ENCODE peak calls at places on chromosomes 16 and 17, in four cellular contexts. A is K562, P is GM12878, V is endothelial cell of umbilical vein. S is an unnamed sample.
A peak's percentile ranks its signal among the peaks of the same experiment; 100 is the strongest.

GRCh38 chr16:87560428-87561199 is 41.7 kb upstream of the JPH3 start:
- DNase-seq in A (peak; percentile 98), P (no peak), V (no peak), S (no peak)

GRCh38 chr17:67759355-67760171 is 41.8 kb downstream of the NOL11 start:
- DNase-seq in A (peak; percentile 24), P (no peak), V (no peak), S (peak; percentile 50)

GRCh38 chr16:57637020-57637419 is 8.6 kb downstream of the ADGRG1 start:
- DNase-seq in A (no peak), P (no peak), V (no peak), S (no peak)

GRCh38 chr17:39739885-39740356 is 2.2 kb downstream of the GRB7 start:
- DNase-seq in A (no peak), P (no peak), V (no peak), S (no peak)

GRCh38 chr17:76511562-76512365 is 10.5 kb upstream of the RHBDF2 start:
- DNase-seq in A (no peak), P (no peak), V (no peak), S (no peak)

GRCh38 chr16:52561910-52562741 is 15.2 kb upstream of the TOX3 start:
- DNase-seq in A (no peak), P (no peak), V (no peak), S (no peak)

GRCh38 chr17:21523482-21524210 is 147.5 kb downstream of the KCNJ12 start:
- DNase-seq in A (no peak), P (no peak), V (no peak), S (no peak)

GRCh38 chr17:50362661-50363060 is 10.3 kb downstream of the MRPL27 start:
- DNase-seq in A (no peak), P (no peak), V (no peak), S (no peak)

GRCh38 chr17:7263071-7263800 is 958 bp upstream of the CLDN7 start:
- DNase-seq in A (peak; percentile 79), P (no peak), V (no peak), S (no peak)

GRCh38 chr16:9191274-9191850 is 99.9 kb downstream of the HAPSTR1 start:
- DNase-seq in A (no peak), P (no peak), V (no peak), S (no peak)

GRCh38 chr17:50633683-50634082 is 998 bp upstream of the ABCC3 start:
- DNase-seq in A (no peak), P (no peak), V (no peak), S (no peak)

GRCh38 chr17:31740611-31741082 is 118.4 kb downstream of the COPRS start:
- DNase-seq in A (no peak), P (no peak), V (no peak), S (peak; percentile 91)

GRCh38 chr17:273994-274832 is 78.4 kb downstream of the RPH3AL start:
- DNase-seq in A (no peak), P (no peak), V (no peak), S (no peak)

GRCh38 chr16:29738514-29738913 is 7.3 kb downstream of the C16orf54 start:
- DNase-seq in A (no peak), P (peak; percentile 76), V (no peak), S (no peak)

GRCh38 chr16:3173892-3174617 is 13.9 kb upstream of the OR1F1 start:
- DNase-seq in A (peak; percentile 69), P (no peak), V (no peak), S (no peak)

GRCh38 chr16:53087101-53087500 is 32.3 kb downstream of the CHD9 start:
- DNase-seq in A (no peak), P (no peak), V (no peak), S (peak; percentile 72)

GRCh38 chr16:78005881-78006280 is 16.5 kb upstream of the CLEC3A start:
- DNase-seq in A (peak; percentile 44), P (no peak), V (no peak), S (no peak)
- TF ChIP-seq CTCF in A (peak; percentile 47), P (peak; percentile 20), V (peak; percentile 11), S (peak; percentile 13)

GRCh38 chr16:27362570-27363245 is 39.3 kb upstream of the IL21R start:
- DNase-seq in A (no peak), P (no peak), V (no peak), S (no peak)

GRCh38 chr16:27356794-27357193 is 43.0 kb downstream of the IL4R start:
- DNase-seq in A (no peak), P (no peak), V (no peak), S (no peak)

GRCh38 chr16:27361987-27362386 is 40.0 kb upstream of the IL21R start:
- DNase-seq in A (no peak), P (no peak), V (no peak), S (no peak)

GRCh38 chr16:27359051-27359450 is 42.9 kb upstream of the IL21R start:
- DNase-seq in A (no peak), P (no peak), V (peak; percentile 50), S (no peak)

DNA sequence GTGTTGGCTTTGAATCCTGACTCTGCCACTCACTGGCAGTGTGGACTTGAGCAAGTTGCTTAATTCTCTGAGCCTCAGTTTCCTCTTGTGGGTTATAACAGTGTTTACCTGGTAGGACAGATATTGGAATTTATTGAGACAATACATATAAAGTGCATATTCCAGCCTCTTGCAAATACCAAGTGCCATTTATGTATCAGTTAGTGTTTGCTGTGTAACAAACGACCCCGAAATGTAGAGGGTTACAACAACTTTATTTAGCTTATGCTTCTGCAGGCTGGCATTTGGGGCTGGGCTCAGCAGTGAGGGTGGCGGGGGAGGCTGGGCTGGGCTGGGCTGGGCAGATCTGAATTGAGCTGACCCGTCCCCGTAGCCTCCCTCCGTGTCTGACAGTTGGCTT is 42.4 kb upstream of the IL21R start:
- DNase-seq in A (no peak), P (no peak), V (no peak), S (no peak)
- TF ChIP-seq FOS in A (no peak), P (no peak), V (no peak), S (no peak)

GRCh38 chr16:69937465-69937951 is 13.6 kb upstream of the CLEC18A start:
- DNase-seq in A (peak; percentile 22), P (no peak), V (no peak), S (no peak)
- TF ChIP-seq CTCF in A (peak; percentile 56), P (no peak), V (no peak), S (peak; percentile 18)

DNA sequence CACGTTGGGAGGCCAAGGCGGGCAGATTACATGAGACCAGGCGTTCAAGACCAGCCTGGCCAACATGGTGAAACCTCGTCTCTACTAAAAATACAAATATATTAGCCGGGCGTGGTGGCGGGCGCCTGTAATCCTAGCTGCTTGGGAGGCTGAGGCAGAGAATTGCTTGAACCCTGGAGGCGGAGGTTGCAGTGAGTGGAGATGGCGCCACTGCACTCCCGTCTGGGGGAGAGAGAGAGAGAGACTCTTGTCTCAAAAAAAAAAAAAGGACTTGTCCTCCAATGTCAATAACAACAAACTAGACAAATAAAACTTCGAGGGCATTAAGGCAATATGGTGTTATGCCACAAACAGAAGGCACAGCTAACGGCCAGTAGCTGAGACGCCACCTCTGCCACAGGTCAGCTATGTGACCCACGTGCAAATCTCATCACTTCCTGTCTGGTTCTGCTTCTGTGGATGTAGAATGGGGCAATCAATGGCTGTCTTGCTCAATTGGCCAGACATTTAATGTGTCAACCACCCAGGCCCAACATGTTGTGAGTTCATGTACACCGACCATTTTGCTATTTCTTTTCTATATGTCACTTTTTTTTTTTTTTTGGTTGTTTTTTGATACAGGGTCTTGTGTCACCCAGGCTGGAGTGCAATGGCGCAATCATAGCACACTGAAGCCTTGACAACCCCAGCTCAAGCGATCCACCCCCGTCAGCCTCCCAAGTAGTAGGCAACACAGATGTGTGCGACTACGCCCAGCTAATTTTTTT is 834 bp upstream of the TXNDC11 start:
- DNase-seq in A (no peak), P (no peak), V (peak; percentile 26), S (peak; percentile 49)
- TF ChIP-seq FOS in A (no peak), P (no peak), V (no peak), S (no peak)

GRCh38 chr16:84975522-84975921 is 35.8 kb downstream of the ZDHHC7 start:
- DNase-seq in A (no peak), P (no peak), V (no peak), S (no peak)

GRCh38 chr16:84982434-84982833 is 28.9 kb downstream of the ZDHHC7 start:
- DNase-seq in A (peak; percentile 52), P (no peak), V (no peak), S (no peak)

GRCh38 chr16:84983308-84983707 is 28.0 kb downstream of the ZDHHC7 start:
- DNase-seq in A (no peak), P (no peak), V (no peak), S (no peak)

GRCh38 chr16:84976644-84977400 is 34.5 kb downstream of the ZDHHC7 start:
- DNase-seq in A (no peak), P (no peak), V (peak; percentile 74), S (no peak)

GRCh38 chr16:84979516-84979915 is 31.8 kb downstream of the ZDHHC7 start:
- DNase-seq in A (no peak), P (no peak), V (no peak), S (peak; percentile 64)
- TF ChIP-seq CTCF in A (no peak), P (no peak), V (no peak), S (no peak)

DNA sequence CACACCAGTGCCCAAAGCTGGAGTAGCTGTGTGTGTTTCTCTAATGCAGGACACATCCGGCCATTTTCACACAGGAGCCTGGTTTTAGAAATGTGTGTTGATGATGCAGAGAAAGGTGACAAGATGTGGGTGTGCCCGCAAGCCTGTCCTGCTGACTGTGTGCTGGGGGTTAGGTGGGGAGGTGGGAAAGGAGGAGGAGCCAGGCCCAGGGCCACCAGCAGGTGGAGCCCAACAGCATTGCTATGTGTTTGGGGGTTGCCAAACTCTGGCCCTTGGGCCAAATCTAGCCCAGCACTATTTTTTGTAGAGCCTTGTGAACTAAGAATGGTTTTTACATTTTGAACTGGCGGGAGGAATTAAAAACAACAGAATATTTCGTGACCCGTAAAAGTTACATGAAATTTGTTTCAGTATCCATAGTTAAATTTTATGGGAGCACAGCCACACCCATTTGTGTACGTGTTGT is 61.7 kb upstream of the LGALS9 start:
- DNase-seq in A (peak; percentile 91), P (no peak), V (peak; percentile 33), S (peak; percentile 34)
- TF ChIP-seq FOS in A (no peak), P (no peak), V (no peak), S (no peak)

GRCh38 chr17:8887834-8888703 is 20.6 kb upstream of the PIK3R6 start:
- DNase-seq in A (peak; percentile 12), P (no peak), V (no peak), S (no peak)
- TF ChIP-seq CTCF in A (peak; percentile 53), P (no peak), V (peak; percentile 8), S (no peak)

GRCh38 chr17:37744961-37745800 is at the start of gene HNF1B:
- DNase-seq in A (no peak), P (no peak), V (no peak), S (no peak)
- TF ChIP-seq FOS in A (no peak), P (no peak), V (no peak), S (no peak)

GRCh38 chr17:14813649-14814048 is 451.5 kb downstream of the PMP22 start:
- DNase-seq in A (peak; percentile 20), P (no peak), V (no peak), S (no peak)
- TF ChIP-seq CTCF in A (peak; percentile 50), P (no peak), V (no peak), S (no peak)

S was measured in IMR-90.